ENCODE peak calls at places on chromosomes 13 and 19, in six cellular contexts. One of them, this sample, is unnamed.

GRCh38 chr19:11563530-11563929 is 4.5 kb upstream of the ELOF1 start:
- DNase-seq in fibroblast of lung: no peak
- DNase-seq in colonic mucosa: no peak
- DNase-seq in neural progenitor cell: no peak
- DNase-seq in IMR-90: no peak
- DNase-seq in endodermal cell: no peak
- DNase-seq in this sample: no peak

GRCh38 chr19:4352701-4353121 is 9.3 kb downstream of the MPND start:
- DNase-seq in fibroblast of lung: peak
- DNase-seq in IMR-90: peak
- DNase-seq in neural progenitor cell: peak
- DNase-seq in endodermal cell: peak
- DNase-seq in colonic mucosa: no peak
- DNase-seq in this sample: peak

GRCh38 chr19:4164262-4164661 is 10.8 kb downstream of the CREB3L3 start:
- DNase-seq in colonic mucosa: no peak
- DNase-seq in fibroblast of lung: no peak
- DNase-seq in neural progenitor cell: no peak
- DNase-seq in IMR-90: no peak
- DNase-seq in endodermal cell: no peak
- DNase-seq in this sample: no peak

GRCh38 chr13:37241786-37242185 is 136.3 kb upstream of the CSNK1A1L start:
- DNase-seq in colonic mucosa: no peak
- DNase-seq in endodermal cell: no peak
- DNase-seq in IMR-90: no peak
- DNase-seq in neural progenitor cell: no peak
- DNase-seq in fibroblast of lung: peak
- DNase-seq in this sample: peak

GRCh38 chr13:112253631-112254030 is 122.5 kb upstream of the SPACA7 start:
- DNase-seq in colonic mucosa: peak
- DNase-seq in fibroblast of lung: no peak
- DNase-seq in endodermal cell: no peak
- DNase-seq in neural progenitor cell: no peak
- DNase-seq in IMR-90: no peak
- DNase-seq in this sample: no peak

GRCh38 chr19:30375651-30376050 is 3.5 kb downstream of the ZNF536 start:
- DNase-seq in IMR-90: no peak
- DNase-seq in colonic mucosa: no peak
- DNase-seq in neural progenitor cell: no peak
- DNase-seq in endodermal cell: no peak
- DNase-seq in fibroblast of lung: no peak
- DNase-seq in this sample: no peak

GRCh38 chr19:50300051-50300450 is 29.1 kb downstream of the KCNC3 start:
- DNase-seq in neural progenitor cell: no peak
- DNase-seq in fibroblast of lung: no peak
- DNase-seq in colonic mucosa: no peak
- DNase-seq in endodermal cell: no peak
- DNase-seq in IMR-90: peak
- DNase-seq in this sample: no peak

GRCh38 chr13:26482451-26483197 is 74.9 kb upstream of the WASF3 start:
- DNase-seq in endodermal cell: peak
- DNase-seq in neural progenitor cell: peak
- DNase-seq in fibroblast of lung: peak
- DNase-seq in IMR-90: peak
- DNase-seq in colonic mucosa: peak
- DNase-seq in this sample: peak

GRCh38 chr19:46732172-46732938 is 13.5 kb upstream of the FKRP start:
- DNase-seq in endodermal cell: no peak
- DNase-seq in IMR-90: no peak
- DNase-seq in neural progenitor cell: no peak
- DNase-seq in colonic mucosa: no peak
- DNase-seq in fibroblast of lung: peak
- DNase-seq in this sample: peak

GRCh38 chr13:25798998-25799397 is 252.8 kb downstream of the SHISA2 start:
- DNase-seq in neural progenitor cell: no peak
- DNase-seq in colonic mucosa: no peak
- DNase-seq in endodermal cell: no peak
- DNase-seq in fibroblast of lung: no peak
- DNase-seq in IMR-90: no peak
- DNase-seq in this sample: no peak

GRCh38 chr19:14400913-14401312 is 18.2 kb downstream of the DDX39A start:
- DNase-seq in colonic mucosa: no peak
- DNase-seq in endodermal cell: no peak
- DNase-seq in fibroblast of lung: peak
- DNase-seq in neural progenitor cell: no peak
- DNase-seq in IMR-90: no peak
- DNase-seq in this sample: peak

GRCh38 chr19:40632311-40633036 is 31.3 kb downstream of the LTBP4 start:
- DNase-seq in colonic mucosa: no peak
- DNase-seq in endodermal cell: peak
- DNase-seq in fibroblast of lung: no peak
- DNase-seq in neural progenitor cell: peak
- DNase-seq in IMR-90: no peak
- DNase-seq in this sample: no peak

GRCh38 chr13:32734511-32734910 is 148.3 kb downstream of the PDS5B start:
- DNase-seq in neural progenitor cell: no peak
- DNase-seq in endodermal cell: no peak
- DNase-seq in IMR-90: peak
- DNase-seq in fibroblast of lung: peak
- DNase-seq in colonic mucosa: no peak
- DNase-seq in this sample: peak

GRCh38 chr13:21528616-21529015 is 69.5 kb upstream of the ZDHHC20 start:
- DNase-seq in neural progenitor cell: no peak
- DNase-seq in IMR-90: peak
- DNase-seq in endodermal cell: no peak
- DNase-seq in fibroblast of lung: peak
- DNase-seq in colonic mucosa: no peak
- DNase-seq in this sample: peak

GRCh38 chr13:29310806-29311205 is 284.7 kb downstream of the SLC7A1 start:
- DNase-seq in endodermal cell: no peak
- DNase-seq in neural progenitor cell: no peak
- DNase-seq in IMR-90: no peak
- DNase-seq in colonic mucosa: no peak
- DNase-seq in fibroblast of lung: no peak
- DNase-seq in this sample: no peak

GRCh38 chr13:97140611-97141010 is 81.5 kb upstream of the MBNL2 start:
- DNase-seq in colonic mucosa: no peak
- DNase-seq in neural progenitor cell: no peak
- DNase-seq in fibroblast of lung: no peak
- DNase-seq in IMR-90: peak
- DNase-seq in endodermal cell: no peak
- DNase-seq in this sample: no peak

GRCh38 chr13:75132800-75133695 is 348.9 kb downstream of the TBC1D4 start:
- DNase-seq in colonic mucosa: no peak
- DNase-seq in endodermal cell: no peak
- DNase-seq in fibroblast of lung: peak
- DNase-seq in IMR-90: no peak
- DNase-seq in neural progenitor cell: no peak
- DNase-seq in this sample: peak

GRCh38 chr19:58056261-58056660 is 2.8 kb upstream of the ZNF135 start:
- DNase-seq in IMR-90: no peak
- DNase-seq in fibroblast of lung: no peak
- DNase-seq in neural progenitor cell: no peak
- DNase-seq in endodermal cell: no peak
- DNase-seq in colonic mucosa: no peak
- DNase-seq in this sample: no peak

GRCh38 chr19:8490395-8490760 is 12.1 kb downstream of the PRAM1 start:
- DNase-seq in endodermal cell: no peak
- DNase-seq in IMR-90: no peak
- DNase-seq in neural progenitor cell: no peak
- DNase-seq in fibroblast of lung: no peak
- DNase-seq in colonic mucosa: no peak
- DNase-seq in this sample: no peak

GRCh38 chr13:37618554-37618953 is 20.0 kb upstream of the POSTN start:
- DNase-seq in IMR-90: peak
- DNase-seq in colonic mucosa: no peak
- DNase-seq in neural progenitor cell: no peak
- DNase-seq in fibroblast of lung: peak
- DNase-seq in endodermal cell: no peak
- DNase-seq in this sample: peak

GRCh38 chr19:10118960-10119359 is 739 bp downstream of the EIF3G start:
- DNase-seq in IMR-90: no peak
- DNase-seq in neural progenitor cell: no peak
- DNase-seq in fibroblast of lung: no peak
- DNase-seq in endodermal cell: no peak
- DNase-seq in colonic mucosa: no peak
- DNase-seq in this sample: no peak

GRCh38 chr13:79226250-79226649 is 179.8 kb downstream of the RBM26 start:
- DNase-seq in neural progenitor cell: no peak
- DNase-seq in IMR-90: no peak
- DNase-seq in endodermal cell: no peak
- DNase-seq in colonic mucosa: no peak
- DNase-seq in fibroblast of lung: no peak
- DNase-seq in this sample: no peak

GRCh38 chr13:39144391-39144790 is 106.1 kb downstream of the NHLRC3 start:
- DNase-seq in endodermal cell: no peak
- DNase-seq in neural progenitor cell: no peak
- DNase-seq in colonic mucosa: no peak
- DNase-seq in IMR-90: no peak
- DNase-seq in fibroblast of lung: no peak
- DNase-seq in this sample: no peak

GRCh38 chr13:46389985-46390384 is 2.9 kb upstream of the RUBCNL start:
- DNase-seq in IMR-90: no peak
- DNase-seq in endodermal cell: peak
- DNase-seq in colonic mucosa: peak
- DNase-seq in fibroblast of lung: no peak
- DNase-seq in neural progenitor cell: peak
- DNase-seq in this sample: no peak

GRCh38 chr19:51660975-51661600 is 14.5 kb upstream of the SIGLEC14 start:
- DNase-seq in endodermal cell: peak
- DNase-seq in neural progenitor cell: peak
- DNase-seq in IMR-90: peak
- DNase-seq in fibroblast of lung: peak
- DNase-seq in colonic mucosa: peak
- DNase-seq in this sample: peak

GRCh38 chr19:14545716-14546082 is 16.3 kb downstream of the TECR start:
- DNase-seq in neural progenitor cell: no peak
- DNase-seq in colonic mucosa: no peak
- DNase-seq in IMR-90: no peak
- DNase-seq in fibroblast of lung: no peak
- DNase-seq in endodermal cell: no peak
- DNase-seq in this sample: no peak

GRCh38 chr13:95447766-95448165 is 104.8 kb upstream of the CLDN10 start:
- DNase-seq in colonic mucosa: no peak
- DNase-seq in endodermal cell: peak
- DNase-seq in IMR-90: no peak
- DNase-seq in neural progenitor cell: no peak
- DNase-seq in fibroblast of lung: no peak
- DNase-seq in this sample: no peak

GRCh38 chr19:10166046-10166445 is 28.7 kb downstream of the DNMT1 start:
- DNase-seq in IMR-90: no peak
- DNase-seq in colonic mucosa: no peak
- DNase-seq in fibroblast of lung: no peak
- DNase-seq in neural progenitor cell: no peak
- DNase-seq in endodermal cell: no peak
- DNase-seq in this sample: no peak

GRCh38 chr13:41675306-41675705 is 218.0 kb downstream of the RGCC start:
- DNase-seq in IMR-90: no peak
- DNase-seq in colonic mucosa: no peak
- DNase-seq in endodermal cell: no peak
- DNase-seq in fibroblast of lung: peak
- DNase-seq in neural progenitor cell: no peak
- DNase-seq in this sample: no peak

GRCh38 chr13:57982782-57983181 is 351.2 kb downstream of the PCDH17 start:
- DNase-seq in IMR-90: no peak
- DNase-seq in endodermal cell: no peak
- DNase-seq in colonic mucosa: no peak
- DNase-seq in fibroblast of lung: no peak
- DNase-seq in neural progenitor cell: no peak
- DNase-seq in this sample: no peak

GRCh38 chr13:75986818-75987217 is 350.7 kb downstream of the LMO7 start:
- DNase-seq in IMR-90: no peak
- DNase-seq in colonic mucosa: no peak
- DNase-seq in endodermal cell: no peak
- DNase-seq in neural progenitor cell: no peak
- DNase-seq in fibroblast of lung: no peak
- DNase-seq in this sample: no peak

GRCh38 chr13:113466321-113466836 is 13.1 kb upstream of the ADPRHL1 start:
- DNase-seq in neural progenitor cell: no peak
- DNase-seq in fibroblast of lung: no peak
- DNase-seq in IMR-90: peak
- DNase-seq in endodermal cell: peak
- DNase-seq in colonic mucosa: no peak
- DNase-seq in this sample: no peak

DNA sequence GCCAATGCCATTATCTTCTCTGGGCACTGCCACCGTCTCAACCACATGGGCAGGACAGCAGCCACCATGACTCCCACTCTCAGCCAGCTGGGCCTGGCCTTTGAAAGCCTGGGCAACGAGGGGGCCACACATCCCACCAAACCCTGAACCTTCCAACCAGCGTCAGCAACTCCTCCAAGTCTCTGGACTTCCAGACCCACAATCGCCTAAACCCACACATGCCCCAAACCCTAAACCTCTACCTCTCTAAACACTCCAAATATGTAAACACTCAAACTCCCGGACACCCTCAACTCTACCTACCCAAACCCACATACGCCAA is 949 bp downstream of the C3 start:
- DNase-seq in neural progenitor cell: no peak
- DNase-seq in IMR-90: no peak
- DNase-seq in colonic mucosa: no peak
- DNase-seq in endodermal cell: no peak
- DNase-seq in fibroblast of lung: no peak
- DNase-seq in this sample: no peak
- H3K9ac ChIP-seq in neural progenitor cell: no peak
- H3K9ac ChIP-seq in IMR-90: no peak
- H3K9ac ChIP-seq in colonic mucosa: no peak
- H3K9ac ChIP-seq in endodermal cell: no peak
- H3K9ac ChIP-seq in fibroblast of lung: no peak
- H3K9ac ChIP-seq in this sample: no peak

GRCh38 chr13:30696278-30697176 is 38.8 kb upstream of the ALOX5AP start:
- DNase-seq in endodermal cell: peak
- DNase-seq in fibroblast of lung: peak
- DNase-seq in colonic mucosa: peak
- DNase-seq in IMR-90: peak
- DNase-seq in neural progenitor cell: no peak
- DNase-seq in this sample: no peak
- H3K9ac ChIP-seq in endodermal cell: no peak
- H3K9ac ChIP-seq in fibroblast of lung: no peak
- H3K9ac ChIP-seq in colonic mucosa: no peak
- H3K9ac ChIP-seq in IMR-90: no peak
- H3K9ac ChIP-seq in neural progenitor cell: no peak
- H3K9ac ChIP-seq in this sample: no peak

DNA sequence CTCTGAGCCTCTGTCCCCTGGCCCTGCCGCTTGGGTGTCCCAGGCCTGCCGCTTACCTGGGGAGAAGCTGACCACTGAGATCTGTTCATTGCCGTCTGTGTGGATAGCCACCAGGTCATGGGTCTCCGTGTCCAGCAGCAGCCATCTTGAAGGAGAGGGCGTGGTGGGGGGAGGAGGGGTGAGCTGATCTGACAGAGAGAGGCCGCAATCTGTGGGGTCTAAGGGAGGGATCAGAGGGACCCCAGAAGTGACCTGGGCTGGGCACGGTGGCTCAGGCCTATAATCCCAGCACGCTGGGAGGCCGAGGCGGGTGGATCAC is 14.7 kb upstream of the GPR4 start:
- DNase-seq in fibroblast of lung: no peak
- DNase-seq in colonic mucosa: no peak
- DNase-seq in neural progenitor cell: no peak
- DNase-seq in endodermal cell: peak
- DNase-seq in IMR-90: no peak
- DNase-seq in this sample: no peak
- H3K9ac ChIP-seq in fibroblast of lung: no peak
- H3K9ac ChIP-seq in colonic mucosa: no peak
- H3K9ac ChIP-seq in neural progenitor cell: no peak
- H3K9ac ChIP-seq in endodermal cell: peak
- H3K9ac ChIP-seq in IMR-90: no peak
- H3K9ac ChIP-seq in this sample: peak

GRCh38 chr19:38253788-38254187 is 2.4 kb downstream of the PPP1R14A start:
- DNase-seq in endodermal cell: no peak
- DNase-seq in neural progenitor cell: no peak
- DNase-seq in IMR-90: no peak
- DNase-seq in colonic mucosa: no peak
- DNase-seq in fibroblast of lung: no peak
- DNase-seq in this sample: no peak
- H3K9ac ChIP-seq in endodermal cell: no peak
- H3K9ac ChIP-seq in neural progenitor cell: no peak
- H3K9ac ChIP-seq in IMR-90: no peak
- H3K9ac ChIP-seq in colonic mucosa: peak
- H3K9ac ChIP-seq in fibroblast of lung: no peak
- H3K9ac ChIP-seq in this sample: no peak